ENCODE peak calls at places on chromosomes 3 and 15, in six cellular contexts. T is CD4-positive, CD25-positive, alpha-beta regulatory T cell; B is Panc1; D is SJCRH30; H is cardiac muscle cell; E is heart left ventricle. Z is an unnamed sample.
A peak's percentile ranks its signal among the peaks of the same experiment; 100 is the strongest.

GRCh38 chr15:82298032-82298431 is 35.4 kb downstream of the SAXO2 start:
- DNase-seq in T (no peak), B (no peak), D (no peak), H (no peak), E (no peak), Z (no peak)

GRCh38 chr15:60745469-60745971 is 266.6 kb upstream of the ICE2 start:
- DNase-seq in T (no peak), B (no peak), D (no peak), H (no peak), E (peak; percentile 65), Z (no peak)

GRCh38 chr3:33372218-33373081 is 67.8 kb downstream of the UBP1 start:
- DNase-seq in T (peak; percentile 57), B (peak; percentile 46), D (peak; percentile 10), H (peak; percentile 59), E (no peak), Z (peak; percentile 41)

GRCh38 chr3:80014576-80014975 is 246.8 kb upstream of the ROBO1 start:
- DNase-seq in T (no peak), B (no peak), D (no peak), H (no peak), E (no peak), Z (no peak)

GRCh38 chr3:17399586-17399985 is 342.8 kb downstream of the TBC1D5 start:
- DNase-seq in T (no peak), B (no peak), D (no peak), H (no peak), E (no peak), Z (no peak)

GRCh38 chr15:62706361-62706760 is 336.2 kb upstream of the TPM1 start:
- DNase-seq in T (no peak), B (no peak), D (no peak), H (no peak), E (no peak), Z (no peak)

GRCh38 chr15:95996494-95996893 is 334.0 kb upstream of the NR2F2 start:
- DNase-seq in T (peak; percentile 12), B (no peak), D (no peak), H (no peak), E (no peak), Z (no peak)

GRCh38 chr3:44932271-44932670 is 43.7 kb downstream of the ZDHHC3 start:
- DNase-seq in T (no peak), B (no peak), D (no peak), H (no peak), E (no peak), Z (no peak)

GRCh38 chr3:173371848-173372487 is 25.6 kb upstream of the NLGN1 start:
- DNase-seq in T (no peak), B (no peak), D (peak; percentile 14), H (peak; percentile 31), E (no peak), Z (no peak)

GRCh38 chr3:46660003-46660402 is 33.5 kb downstream of the ALS2CL start:
- DNase-seq in T (no peak), B (no peak), D (no peak), H (no peak), E (no peak), Z (no peak)

GRCh38 chr3:106348142-106348690 is 479.4 kb upstream of the CBLB start:
- DNase-seq in T (no peak), B (no peak), D (no peak), H (peak; percentile 20), E (no peak), Z (no peak)

GRCh38 chr15:51224428-51224827 is 114.0 kb downstream of the CYP19A1 start:
- DNase-seq in T (no peak), B (no peak), D (no peak), H (no peak), E (no peak), Z (no peak)

GRCh38 chr3:44509985-44510360 is 32.5 kb upstream of the ZNF445 start:
- DNase-seq in T (no peak), B (no peak), D (peak; percentile 70), H (peak; percentile 3), E (no peak), Z (no peak)

GRCh38 chr3:36944012-36944640 is 728 bp downstream of the TRANK1 start:
- DNase-seq in T (peak; percentile 6), B (no peak), D (no peak), H (peak; percentile 35), E (peak; percentile 81), Z (peak; percentile 31)

GRCh38 chr3:163058190-163058854 is 1561.7 kb downstream of the OTOL1 start:
- DNase-seq in T (no peak), B (no peak), D (no peak), H (no peak), E (peak; percentile 40), Z (no peak)

GRCh38 chr3:125280966-125281365 is 68.4 kb upstream of the SLC12A8 start:
- DNase-seq in T (no peak), B (no peak), D (peak; percentile 27), H (no peak), E (no peak), Z (no peak)

DNA sequence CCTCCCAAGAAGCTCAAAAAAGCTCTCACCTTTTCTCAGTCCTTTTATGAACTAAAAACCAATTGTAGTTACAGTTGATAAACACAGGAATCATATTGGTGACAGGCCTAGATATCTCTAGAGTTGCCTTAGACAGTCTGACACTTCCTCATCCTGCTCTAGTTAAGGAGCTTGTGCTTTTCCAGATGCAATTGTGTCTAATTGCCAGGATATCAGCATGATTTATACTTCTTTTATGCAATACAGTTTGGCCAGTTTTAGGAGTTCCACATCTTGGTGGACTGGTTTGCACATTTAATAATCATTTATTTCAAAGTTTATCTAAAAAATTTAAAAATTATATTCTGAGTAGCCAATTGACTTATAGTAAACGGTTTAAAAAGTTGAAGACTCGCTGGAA is 95.7 kb downstream of the DUT start:
- DNase-seq in T (no peak), B (no peak), D (no peak), H (no peak), E (no peak), Z (no peak)
- H3K4me1 ChIP-seq in T (no peaks in the 10 kb centered on the region), B (no peaks in the 10 kb centered on the region), D (peaks cover 11% of the 10 kb centered on the region), H (no peaks in the 10 kb centered on the region), E (no peaks in the 10 kb centered on the region), Z (no peaks in the 10 kb centered on the region)

DNA sequence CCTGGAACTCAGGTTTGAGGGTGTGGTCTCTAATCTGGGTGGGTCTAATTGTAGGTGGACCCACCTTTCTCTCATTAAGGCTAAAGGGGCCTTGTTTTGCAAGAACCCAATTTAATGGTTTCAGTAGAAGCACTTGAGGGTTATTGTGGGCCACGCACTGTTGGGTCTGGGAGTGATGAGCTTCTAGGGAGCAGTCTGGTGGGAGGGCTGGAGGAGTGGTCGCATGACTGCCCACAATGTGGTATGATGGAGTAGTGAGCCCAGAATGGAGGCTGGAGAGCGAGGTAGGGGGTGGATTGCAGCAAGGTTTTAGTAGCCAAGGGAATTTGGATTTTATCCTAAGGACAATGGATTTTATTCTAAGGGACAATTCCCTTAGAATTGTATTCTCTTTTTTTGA is 2.7 kb downstream of the TATDN2 start:
- DNase-seq in T (no peak), B (no peak), D (no peak), H (no peak), E (no peak), Z (no peak)
- H3K4me1 ChIP-seq in T (peaks cover 59% of the 10 kb centered on the region), B (peaks cover 4% of the 10 kb centered on the region), D (no peaks in the 10 kb centered on the region), H (peaks cover 7% of the 10 kb centered on the region), E (peaks cover 21% of the 10 kb centered on the region), Z (peaks cover 66% of the 10 kb centered on the region)

GRCh38 chr3:31235062-31235704 is 297.5 kb upstream of the STT3B start:
- DNase-seq in T (no peak), B (no peak), D (peak; percentile 22), H (no peak), E (no peak), Z (no peak)

GRCh38 chr3:31230834-31231233 is 301.9 kb upstream of the STT3B start:
- DNase-seq in T (no peak), B (no peak), D (no peak), H (no peak), E (no peak), Z (no peak)

GRCh38 chr3:31230425-31230824 is 302.3 kb upstream of the STT3B start:
- DNase-seq in T (peak; percentile 13), B (no peak), D (no peak), H (no peak), E (no peak), Z (peak; percentile 55)

GRCh38 chr3:31232049-31233040 is 300.4 kb upstream of the STT3B start:
- DNase-seq in T (no peak), B (no peak), D (no peak), H (no peak), E (no peak), Z (no peak)

DNA sequence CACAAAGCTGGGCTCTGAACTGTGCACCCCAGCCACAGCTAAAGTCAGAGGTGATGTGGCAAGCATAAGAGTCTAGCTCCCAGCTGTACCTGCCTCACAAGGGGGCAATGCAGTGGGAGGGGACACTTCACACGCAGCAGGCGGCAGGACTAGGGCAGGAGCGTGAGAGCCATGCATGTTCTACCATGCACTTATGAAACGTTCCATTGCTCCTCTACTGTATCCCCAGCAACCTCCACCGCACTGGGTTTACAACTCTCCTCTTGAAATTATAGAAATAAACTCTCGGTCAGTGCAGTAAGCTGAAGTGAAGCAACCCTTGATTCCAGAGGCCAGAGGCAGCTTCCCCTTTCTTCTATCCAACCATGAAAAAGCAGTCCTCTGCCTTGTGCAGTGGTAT is 298.6 kb upstream of the STT3B start:
- DNase-seq in T (no peak), B (no peak), D (no peak), H (no peak), E (no peak), Z (no peak)
- H3K4me1 ChIP-seq in T (peaks cover 32% of the 10 kb centered on the region), B (no peaks in the 10 kb centered on the region), D (no peaks in the 10 kb centered on the region), H (no peaks in the 10 kb centered on the region), E (no peaks in the 10 kb centered on the region), Z (peaks cover 62% of the 10 kb centered on the region)

DNA sequence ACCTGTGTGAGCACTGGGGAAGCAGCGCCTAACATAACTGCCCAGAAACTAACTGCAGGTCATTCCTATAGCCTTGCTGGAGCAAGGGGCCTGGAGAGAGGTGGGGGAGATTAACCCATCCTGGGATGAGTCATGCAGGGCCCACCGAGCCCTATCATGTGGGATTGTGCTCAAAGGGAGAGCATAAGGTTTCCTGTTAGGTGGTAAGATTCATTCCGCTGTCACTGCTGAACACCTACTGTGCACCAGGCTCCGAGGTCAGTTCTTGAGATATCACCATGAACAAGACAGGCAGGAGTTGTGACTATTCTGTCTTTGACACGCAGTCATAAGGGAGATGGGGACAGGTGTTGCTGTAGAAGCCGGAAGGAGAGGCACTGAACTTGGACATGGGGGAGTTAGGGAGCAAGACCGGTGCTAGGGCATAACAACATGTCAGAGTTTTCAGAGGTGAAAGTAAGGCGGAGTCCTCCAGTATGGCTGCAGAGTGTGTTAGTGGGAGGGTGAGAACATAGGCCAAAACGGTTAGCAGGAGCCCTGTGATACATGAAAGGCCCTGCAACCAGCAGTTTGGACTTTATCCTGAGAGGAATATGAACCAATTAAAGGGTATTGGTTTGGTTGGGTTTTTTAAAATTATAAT is 2.4 kb downstream of the SLC25A38 start:
- DNase-seq in T (no peak), B (no peak), D (no peak), H (no peak), E (no peak), Z (no peak)
- H3K4me1 ChIP-seq in T (peaks cover 74% of the 10 kb centered on the region), B (peaks cover 14% of the 10 kb centered on the region), D (no peaks in the 10 kb centered on the region), H (peaks cover 22% of the 10 kb centered on the region), E (peaks cover 19% of the 10 kb centered on the region), Z (peaks cover 62% of the 10 kb centered on the region)

Z was measured in CD4-positive, alpha-beta memory T cell.